ENCODE peak calls at places on chromosomes 11 and 22, in four cellular contexts. M is K562, A is A549, O is HepG2. U is an unnamed sample.

GRCh38 chr22:19786264-19786585 is 25.6 kb downstream of the TBX1 start:
- DNase-seq in M (no peak), A (no peak), O (no peak), U (no peak)

GRCh38 chr11:82229346-82229745 is 504.3 kb downstream of the FAM181B start:
- DNase-seq in M (no peak), A (peak), O (peak), U (no peak)

GRCh38 chr22:25206998-25207397 is 7.3 kb downstream of the CRYBB3 start:
- DNase-seq in M (no peak), A (no peak), O (no peak), U (no peak)

GRCh38 chr11:129723964-129724291 is 91.7 kb upstream of the TMEM45B start:
- DNase-seq in M (no peak), A (no peak), O (no peak), U (no peak)

GRCh38 chr11:119236490-119236889 is 30.4 kb downstream of the CBL start:
- DNase-seq in M (no peak), A (no peak), O (no peak), U (no peak)

GRCh38 chr11:107743161-107743560 is 31.3 kb upstream of the SLN start:
- DNase-seq in M (no peak), A (no peak), O (no peak), U (no peak)

GRCh38 chr11:64036081-64037026 is 623 bp downstream of the FLRT1 start:
- DNase-seq in M (no peak), A (no peak), O (no peak), U (no peak)

GRCh38 chr22:44100411-44100810 is 76.3 kb downstream of the PARVB start:
- DNase-seq in M (no peak), A (no peak), O (no peak), U (no peak)

GRCh38 chr11:70466596-70466995 is 68.3 kb downstream of the CTTN start:
- DNase-seq in M (no peak), A (no peak), O (no peak), U (no peak)

GRCh38 chr11:132973686-132974085 is 558.6 kb downstream of the OPCML start:
- DNase-seq in M (no peak), A (no peak), O (no peak), U (no peak)
- TF ChIP-seq HMGXB4 in M (no peak), A (no peak), O (no peak), U (no peak)

GRCh38 chr22:35318346-35319215 is 18.9 kb downstream of the TOM1 start:
- DNase-seq in M (no peak), A (no peak), O (no peak), U (no peak)
- TF ChIP-seq HMGXB4 in M (no peak), A (no peak), O (no peak), U (no peak)

DNA sequence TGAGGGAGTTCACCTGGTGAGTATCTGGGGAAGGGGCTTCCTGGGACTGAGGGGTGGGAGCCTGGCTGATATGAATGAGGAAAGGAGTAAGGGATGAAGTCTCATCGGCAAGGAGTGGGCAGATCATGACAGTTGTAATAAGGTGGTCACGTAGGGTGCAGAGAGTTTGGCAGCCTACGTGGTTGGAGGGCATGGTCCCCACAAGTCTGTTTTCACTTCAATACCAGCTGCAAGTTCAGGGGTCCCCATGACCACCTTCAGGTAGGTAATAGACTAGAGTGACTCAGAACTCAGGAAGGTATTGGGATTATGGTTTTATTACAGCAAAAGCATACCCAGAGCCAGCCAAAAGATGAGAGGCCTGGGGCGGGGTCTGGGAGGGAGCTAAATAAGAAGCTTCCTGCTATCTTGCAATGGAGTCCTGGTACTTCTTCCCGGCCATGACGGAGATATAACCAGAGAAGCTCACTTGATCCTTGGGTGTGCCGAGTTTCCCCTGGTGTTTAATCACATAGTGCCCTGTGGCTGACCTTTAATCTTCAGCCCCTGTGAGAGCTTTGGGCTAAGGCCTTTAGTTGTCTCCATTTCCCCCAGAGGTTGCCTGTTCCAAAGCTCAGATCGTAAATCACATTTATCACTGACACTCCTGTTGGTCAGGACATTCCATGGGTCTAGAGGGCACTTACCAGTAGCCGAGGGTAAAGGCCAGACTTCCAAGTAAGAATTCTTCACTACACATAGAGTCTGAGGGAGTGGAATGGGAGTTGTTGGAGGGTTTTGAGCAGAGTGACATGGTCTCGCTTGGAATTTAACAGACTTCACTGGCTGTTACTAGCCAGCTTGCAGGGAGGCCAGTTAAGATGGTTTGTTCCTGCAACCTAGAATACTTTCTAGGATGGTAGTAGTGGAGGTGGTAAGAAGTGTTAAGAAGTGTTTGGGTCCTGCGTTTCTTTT is 9.1 kb downstream of the SLC3A2 start:
- DNase-seq in M (peak), A (peak), O (peak), U (no peak)
- TF ChIP-seq HMGXB4 in M (no peak), A (no peak), O (no peak), U (no peak)

DNA sequence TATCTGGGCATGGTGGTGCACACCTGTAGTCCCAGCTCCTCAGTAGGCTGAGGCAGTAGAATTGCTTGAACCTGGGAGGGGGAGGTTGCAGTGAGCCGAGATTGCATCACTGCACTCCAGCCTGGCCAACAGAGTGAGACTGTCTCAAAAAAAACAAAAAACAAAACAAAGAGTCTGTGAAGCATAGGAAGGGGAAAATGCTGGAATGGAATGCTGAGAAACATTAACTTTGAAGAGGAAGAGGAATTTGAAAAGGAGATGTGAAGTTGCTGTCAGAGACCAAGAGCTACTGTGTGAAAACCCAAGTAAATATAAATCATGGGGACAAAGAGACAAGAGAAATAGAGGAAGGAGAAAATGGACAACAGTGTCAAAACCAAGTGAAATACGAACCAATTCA is 455.1 kb upstream of the ARHGAP42 start:
- DNase-seq in M (no peak), A (no peak), O (no peak), U (no peak)
- TF ChIP-seq HMGXB4 in M (no peak), A (no peak), O (no peak), U (no peak)

DNA sequence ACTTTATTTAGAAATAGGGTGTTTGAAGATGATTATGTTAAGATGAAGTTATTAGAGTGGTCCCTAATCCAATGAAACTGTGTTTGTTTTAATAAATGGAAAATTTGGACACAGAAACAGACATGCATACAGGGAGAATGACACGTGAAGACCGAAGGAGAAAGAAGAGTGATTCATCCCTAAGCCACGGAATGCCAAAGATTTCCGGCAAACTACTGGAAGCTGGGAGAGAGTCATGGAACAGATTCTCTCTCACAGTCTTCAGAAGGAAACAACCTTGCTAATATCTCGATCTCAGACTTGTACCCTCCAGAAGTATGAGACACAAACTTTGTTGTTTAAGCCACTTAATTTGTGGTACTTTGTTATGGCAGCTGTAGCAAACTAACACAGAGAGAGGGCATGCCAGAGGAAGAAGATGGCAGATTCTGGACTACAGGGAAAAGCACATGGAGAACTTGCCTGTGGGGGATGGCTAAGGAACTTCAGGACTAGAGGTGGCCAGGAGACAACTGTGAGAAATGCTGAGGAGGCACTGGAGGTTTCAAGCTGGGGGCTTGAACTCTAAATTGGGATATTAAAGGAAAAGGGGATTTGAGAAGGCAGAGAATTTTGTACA is 733.5 kb upstream of the CCDC90B start:
- DNase-seq in M (no peak), A (no peak), O (no peak), U (no peak)
- TF ChIP-seq HMGXB4 in M (no peak), A (no peak), O (no peak), U (no peak)

GRCh38 chr11:37087650-37088572 is 489.9 kb upstream of the RAG2 start:
- DNase-seq in M (no peak), A (no peak), O (no peak), U (no peak)
- TF ChIP-seq HMGXB4 in M (no peak), A (no peak), O (no peak), U (no peak)

DNA sequence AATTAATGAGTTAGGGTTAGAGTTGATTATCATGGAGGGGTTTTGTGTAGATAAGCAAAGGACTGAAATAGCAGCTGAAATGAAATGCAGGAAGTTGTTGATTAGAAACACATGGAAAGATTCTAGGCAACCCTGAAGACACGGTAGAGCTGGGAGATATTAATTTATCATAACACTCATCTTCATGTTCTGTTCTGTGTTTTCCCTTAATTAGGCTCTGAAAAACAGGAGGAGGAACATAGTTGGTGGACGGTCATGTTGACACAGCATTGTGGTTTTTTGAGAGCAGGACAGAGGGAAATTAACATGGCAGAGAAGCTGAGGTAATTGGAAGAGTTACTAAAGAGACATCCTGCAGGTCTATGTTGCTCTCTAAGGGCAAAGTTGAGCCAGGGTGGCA is 138.8 kb upstream of the UBASH3B start:
- DNase-seq in M (no peak), A (no peak), O (no peak), U (no peak)
- TF ChIP-seq HMGXB4 in M (no peak), A (no peak), O (no peak), U (no peak)

GRCh38 chr22:49966041-49966715 is 5.6 kb downstream of the PIM3 start:
- DNase-seq in M (no peak), A (no peak), O (no peak), U (no peak)
- TF ChIP-seq HMGXB4 in M (no peak), A (no peak), O (no peak), U (no peak)

GRCh38 chr11:44096360-44097188 is 1.1 kb downstream of the EXT2 start:
- DNase-seq in M (peak), A (peak), O (no peak), U (no peak)
- TF ChIP-seq HMGXB4 in M (no peak), A (no peak), O (no peak), U (no peak)

GRCh38 chr11:117462848-117463247 is 135.2 kb downstream of the CEP164 start:
- DNase-seq in M (no peak), A (no peak), O (no peak), U (no peak)
- TF ChIP-seq HMGXB4 in M (no peak), A (no peak), O (no peak), U (no peak)

U was measured in WTC11.